ENCODE peak calls at places on chromosome 15, in nine cellular contexts. C, W, H, L, Q, N, Z, U and X are unnamed samples.

GRCh38 chr15:95912728-95913127 is 417.8 kb upstream of the NR2F2 start:
- DNase-seq in C (no peak), W (no peak), H (no peak), L (no peak), Q (no peak), N (no peak), Z (no peak), U (no peak), X (no peak)

GRCh38 chr15:77031376-77032050 is 36.6 kb downstream of the PSTPIP1 start:
- DNase-seq in C (no peak), W (peak), H (peak), L (peak), Q (no peak), N (no peak), Z (peak), U (peak), X (peak)

GRCh38 chr15:51658664-51659063 is 22.6 kb upstream of the SCG3 start:
- DNase-seq in C (no peak), W (no peak), H (no peak), L (no peak), Q (no peak), N (no peak), Z (no peak), U (no peak), X (no peak)

GRCh38 chr15:101397521-101398003 is 91.9 kb downstream of the PCSK6 start:
- DNase-seq in C (no peak), W (no peak), H (peak), L (no peak), Q (no peak), N (no peak), Z (no peak), U (no peak), X (no peak)

GRCh38 chr15:75089781-75090734 is 66.7 kb downstream of the PPCDC start:
- DNase-seq in C (no peak), W (no peak), H (no peak), L (no peak), Q (no peak), N (peak), Z (no peak), U (no peak), X (no peak)

GRCh38 chr15:96037584-96037983 is 292.9 kb upstream of the NR2F2 start:
- DNase-seq in C (no peak), W (no peak), H (no peak), L (no peak), Q (no peak), N (peak), Z (no peak), U (no peak), X (no peak)

GRCh38 chr15:92323480-92323879 is 70.2 kb upstream of the ST8SIA2 start:
- DNase-seq in C (no peak), W (no peak), H (no peak), L (no peak), Q (no peak), N (no peak), Z (no peak), U (no peak), X (no peak)

GRCh38 chr15:39578851-39579486 is 1.9 kb upstream of the THBS1 start:
- DNase-seq in C (no peak), W (no peak), H (no peak), L (no peak), Q (no peak), N (peak), Z (no peak), U (no peak), X (no peak)

GRCh38 chr15:31252386-31252785 is 74.2 kb upstream of the KLF13 start:
- DNase-seq in C (no peak), W (no peak), H (no peak), L (no peak), Q (no peak), N (no peak), Z (no peak), U (no peak), X (no peak)

GRCh38 chr15:31274496-31275330 is 51.9 kb upstream of the KLF13 start:
- DNase-seq in C (no peak), W (no peak), H (no peak), L (no peak), Q (no peak), N (peak), Z (no peak), U (no peak), X (no peak)

GRCh38 chr15:72382146-72382545 is 6.3 kb upstream of the HEXA start:
- DNase-seq in C (no peak), W (no peak), H (no peak), L (no peak), Q (no peak), N (peak), Z (no peak), U (no peak), X (no peak)

GRCh38 chr15:29740692-29741311 is 81.5 kb downstream of the TJP1 start:
- DNase-seq in C (no peak), W (no peak), H (peak), L (no peak), Q (no peak), N (no peak), Z (no peak), U (no peak), X (no peak)